ENCODE peak calls at places on chromosomes 11 and 22, in six cellular contexts. L is IMR-90, O is neuronal stem cell, W is H9, D is mesenchymal stem cell, J is trophoblast cell. C is an unnamed sample. For H3K4me1, the result is how much of the 10 kb centered on the place peaks cover.

GRCh38 chr22:31943206-31943975 is 944 bp upstream of the YWHAH start:
- DNase-seq in D (no peak), L (no peak), J (no peak), W (no peak), O (no peak), C (no peak)

GRCh38 chr11:36411202-36411640 is 98.9 kb downstream of the TRAF6 start:
- DNase-seq in D (no peak), O (no peak), L (no peak), J (peak), W (no peak), C (no peak)

GRCh38 chr11:120249279-120250022 is 9.5 kb downstream of the POU2F3 start:
- DNase-seq in D (no peak), L (no peak), J (no peak), O (no peak), W (no peak), C (no peak)

GRCh38 chr11:121890377-121890776 is 225.6 kb downstream of the BLID start:
- DNase-seq in J (no peak), W (no peak), O (no peak), D (peak), L (peak), C (no peak)

GRCh38 chr11:16784671-16785070 is 46.2 kb downstream of the C11orf58 start:
- DNase-seq in J (no peak), W (no peak), O (no peak), D (no peak), L (no peak), C (no peak)

GRCh38 chr22:36022162-36022561 is 6.5 kb downstream of the RBFOX2 start:
- DNase-seq in J (peak), D (peak), W (no peak), L (peak), O (no peak), C (no peak)

GRCh38 chr11:72228229-72228843 is 3.8 kb downstream of the INPPL1 start:
- DNase-seq in O (no peak), D (no peak), W (peak), L (no peak), J (peak), C (no peak)

GRCh38 chr11:16169946-16170345 is 186.4 kb downstream of the SOX6 start:
- DNase-seq in W (no peak), D (no peak), O (no peak), J (no peak), L (no peak), C (peak)

GRCh38 chr11:126607374-126607773 is 251.9 kb downstream of the ST3GAL4 start:
- DNase-seq in D (peak), O (peak), J (peak), L (peak), W (peak), C (peak)

GRCh38 chr11:128207861-128208321 is 379.5 kb downstream of the ETS1 start:
- DNase-seq in O (no peak), D (peak), L (peak), J (peak), W (no peak), C (no peak)

GRCh38 chr11:34860034-34860433 is 56.1 kb downstream of the APIP start:
- DNase-seq in W (no peak), D (no peak), J (no peak), L (no peak), O (no peak), C (no peak)

GRCh38 chr11:13261600-13262061 is 16.0 kb upstream of the BMAL1 start:
- DNase-seq in W (no peak), L (peak), D (peak), J (peak), O (no peak), C (peak)

GRCh38 chr11:87030458-87031054 is 7.2 kb upstream of the TMEM135 start:
- DNase-seq in D (peak), J (peak), O (no peak), L (peak), W (no peak), C (peak)

GRCh38 chr22:39282642-39283311 is 36.6 kb downstream of the RPL3 start:
- DNase-seq in W (no peak), O (no peak), J (no peak), D (peak), L (no peak), C (no peak)

GRCh38 chr22:33919591-33920501 is at the start of gene LARGE1:
- DNase-seq in D (peak), J (peak), W (peak), L (peak), O (peak), C (peak)

GRCh38 chr22:17145021-17145680 is 13.9 kb downstream of the HDHD5 start:
- DNase-seq in L (no peak), D (no peak), W (no peak), O (no peak), J (no peak), C (no peak)

GRCh38 chr22:23608583-23608982 is 23.5 kb downstream of the DRICH1 start:
- DNase-seq in W (peak), O (peak), L (peak), J (no peak), D (peak), C (peak)

GRCh38 chr22:21714059-21714770 is 21.4 kb downstream of the YPEL1 start:
- DNase-seq in J (no peak), L (no peak), O (no peak), D (no peak), W (no peak), C (no peak)

GRCh38 chr11:10122337-10123197 is 171.5 kb downstream of the SBF2 start:
- DNase-seq in D (peak), O (no peak), L (peak), W (no peak), J (peak), C (peak)

GRCh38 chr11:10913075-10913474 is 55.2 kb upstream of the ZBED5 start:
- DNase-seq in O (no peak), W (no peak), J (no peak), D (no peak), L (no peak), C (no peak)

GRCh38 chr11:66408488-66409214 is 12.2 kb upstream of the NPAS4 start:
- DNase-seq in D (peak), O (peak), L (peak), W (peak), J (peak), C (peak)

GRCh38 chr22:41976961-41977566 is 7.8 kb downstream of the SEPTIN3 start:
- DNase-seq in J (peak), D (no peak), L (no peak), W (no peak), O (no peak), C (no peak)

GRCh38 chr11:70074701-70075100 is 3.4 kb upstream of the ANO1 start:
- DNase-seq in W (peak), L (no peak), O (no peak), J (no peak), D (no peak), C (no peak)

GRCh38 chr11:46298699-46299424 is 21.4 kb downstream of the CREB3L1 start:
- DNase-seq in L (peak), D (peak), O (no peak), W (no peak), J (peak), C (no peak)

GRCh38 chr11:64500176-64501013 is 90.6 kb upstream of the SLC22A12 start:
- DNase-seq in D (no peak), O (no peak), J (peak), W (no peak), L (no peak), C (no peak)

GRCh38 chr11:45105233-45105992 is 41.0 kb upstream of the PRDM11 start:
- DNase-seq in J (peak), D (peak), W (peak), O (peak), L (peak), C (peak)

GRCh38 chr11:12508151-12508740 is 130.9 kb downstream of the PARVA start:
- DNase-seq in J (peak), L (peak), D (peak), W (no peak), O (no peak), C (peak)

GRCh38 chr22:24775769-24776492 is 1.4 kb upstream of the PIWIL3 start:
- DNase-seq in D (no peak), L (peak), J (peak), O (no peak), W (no peak), C (peak)

GRCh38 chr22:26851125-26851524 is 193.7 kb downstream of the MIAT start:
- DNase-seq in W (no peak), L (no peak), J (no peak), D (no peak), O (no peak), C (no peak)

GRCh38 chr11:115677190-115677589 is 173.0 kb upstream of the CADM1 start:
- DNase-seq in O (no peak), D (no peak), W (no peak), L (no peak), J (no peak), C (no peak)

GRCh38 chr22:43722444-43722843 is 89.7 kb downstream of the EFCAB6 start:
- DNase-seq in J (no peak), W (no peak), O (no peak), D (no peak), L (no peak), C (no peak)

GRCh38 chr11:19228956-19229355 is 11.8 kb downstream of the E2F8 start:
- DNase-seq in L (no peak), D (peak), O (no peak), J (peak), W (no peak), C (no peak)

GRCh38 chr11:133011604-133012003 is 520.7 kb downstream of the OPCML start:
- DNase-seq in W (no peak), J (no peak), O (no peak), D (no peak), L (no peak), C (peak)

GRCh38 chr22:49483946-49484345 is 343.7 kb downstream of the BRD1 start:
- DNase-seq in L (no peak), O (no peak), J (no peak), W (no peak), D (no peak), C (peak)

GRCh38 chr22:49483281-49483905 is 344.3 kb downstream of the BRD1 start:
- DNase-seq in J (no peak), L (no peak), W (peak), O (no peak), D (no peak), C (no peak)

GRCh38 chr22:49481651-49482399 is 345.8 kb downstream of the BRD1 start:
- DNase-seq in D (no peak), O (no peak), W (no peak), J (no peak), L (no peak), C (peak)

GRCh38 chr22:49480896-49481650 is 346.6 kb downstream of the BRD1 start:
- DNase-seq in D (no peak), L (no peak), O (no peak), J (no peak), W (no peak), C (no peak)

DNA sequence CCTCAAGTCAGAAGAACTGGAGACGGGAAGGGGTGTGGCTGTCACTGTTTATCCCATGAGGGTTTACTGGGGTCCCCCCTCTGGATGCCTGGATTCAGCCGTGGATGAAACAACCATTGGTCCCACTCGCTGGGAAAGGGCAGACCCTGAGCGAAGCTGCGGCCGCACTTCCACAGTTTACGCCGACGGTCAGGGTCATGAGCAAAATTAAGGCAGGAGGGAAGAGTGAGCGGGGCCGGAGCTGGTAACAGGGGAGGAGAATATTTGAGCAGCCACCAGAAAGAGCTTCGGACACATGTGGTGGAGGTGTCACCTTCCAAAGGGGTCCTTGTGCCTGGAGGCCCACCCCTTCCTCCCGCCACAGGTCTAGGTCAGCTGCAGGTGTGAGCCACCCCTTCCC is 344.9 kb downstream of the BRD1 start:
- DNase-seq in W (no peak), D (no peak), O (no peak), J (no peak), L (no peak), C (no peak)
- H3K9ac ChIP-seq in W (no peak), D (no peak), O (no peak), J (no peak), L (no peak), C (no peak)

GRCh38 chr11:68835328-68835727 is 6.4 kb downstream of the CPT1A start:
- DNase-seq in W (no peak), J (no peak), O (no peak), L (no peak), D (no peak), C (no peak)
- H3K4me1 ChIP-seq in W (under half), J (under half), O (under half), L (under half), D (under half), C (under half)

GRCh38 chr11:2461253-2462091 is 16.7 kb downstream of the KCNQ1 start:
- DNase-seq in W (no peak), L (no peak), J (no peak), O (no peak), D (no peak), C (no peak)
- H2BK120ac ChIP-seq in W (no peak), L (no peak), J (no peak), O (peak), D (no peak), C (no peak)

GRCh38 chr11:68015467-68015866 is 5.3 kb downstream of the ALDH3B1 start:
- DNase-seq in L (no peak), D (no peak), W (no peak), J (no peak), O (no peak), C (no peak)

GRCh38 chr11:68014157-68014965 is 4.2 kb downstream of the ALDH3B1 start:
- DNase-seq in W (no peak), O (no peak), J (peak), D (peak), L (peak), C (no peak)

GRCh38 chr11:68013611-68014156 is 3.6 kb downstream of the ALDH3B1 start:
- DNase-seq in J (no peak), W (no peak), L (no peak), O (no peak), D (no peak), C (no peak)

GRCh38 chr11:68016161-68016903 is 6.2 kb downstream of the ALDH3B1 start:
- DNase-seq in O (no peak), W (no peak), D (peak), L (no peak), J (no peak), C (no peak)

DNA sequence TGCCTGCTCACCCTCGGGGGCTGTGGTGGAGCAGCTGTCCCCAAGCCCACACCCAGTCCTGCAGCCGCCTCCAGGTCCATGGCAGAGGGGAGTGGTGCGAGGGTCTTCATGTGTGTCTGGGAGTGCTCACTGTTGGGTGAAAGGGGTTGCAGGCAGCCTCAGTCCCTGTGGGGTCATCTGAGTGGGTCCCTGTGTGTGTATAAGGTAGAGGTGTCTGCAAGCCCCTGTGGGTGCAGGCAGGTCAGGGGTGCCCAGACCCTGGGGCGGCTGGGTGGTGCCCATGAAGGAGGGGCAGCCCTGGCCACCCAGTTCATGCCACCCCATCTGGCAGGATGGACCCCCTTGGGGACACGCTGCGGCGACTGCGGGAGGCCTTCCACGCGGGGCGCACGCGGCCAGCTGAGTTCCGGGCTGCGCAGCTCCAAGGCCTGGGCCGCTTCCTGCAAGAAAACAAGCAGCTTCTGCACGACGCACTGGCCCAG is 4.9 kb downstream of the ALDH3B1 start:
- DNase-seq in O (no peak), L (no peak), J (no peak), W (no peak), D (no peak), C (no peak)
- H3K9ac ChIP-seq in O (no peak), L (no peak), J (no peak), W (no peak), D (no peak), C (no peak)

C was measured in mesendoderm.